ENCODE peak calls at places on chromosomes 11 and 22, in nine cellular contexts. B is cardiac muscle cell; Y is foreskin melanocyte; A is coronary artery; S is SK-N-SH; J is central memory CD8-positive, alpha-beta T cell; Q is HAP-1; F is foreskin keratinocyte; I is SW480. M is an unnamed sample.

GRCh38 chr11:22795914-22796313 is 33.7 kb downstream of the SVIP start:
- DNase-seq in B (no peak), Y (no peak), A (no peak), S (no peak), J (no peak), Q (no peak), F (no peak), I (no peak), M (no peak)

GRCh38 chr11:45405916-45406670 is 120.0 kb upstream of the SYT13 start:
- DNase-seq in B (peak), Y (no peak), A (no peak), S (no peak), J (no peak), Q (no peak), F (no peak), I (no peak), M (no peak)

GRCh38 chr11:132278801-132279574 is 908.6 kb downstream of the NTM start:
- DNase-seq in B (peak), Y (peak), A (no peak), S (no peak), J (no peak), Q (no peak), F (peak), I (peak), M (no peak)

GRCh38 chr11:9138612-9139579 is 47.5 kb upstream of the SCUBE2 start:
- DNase-seq in B (peak), Y (peak), A (no peak), S (no peak), J (no peak), Q (no peak), F (peak), I (peak), M (no peak)

GRCh38 chr11:26187639-26188038 is 144.3 kb upstream of the ANO3 start:
- DNase-seq in B (peak), Y (no peak), A (no peak), S (no peak), J (no peak), Q (no peak), F (peak), I (no peak), M (no peak)

GRCh38 chr11:68928481-68928880 is 24.8 kb downstream of the IGHMBP2 start:
- DNase-seq in B (peak), Y (no peak), A (no peak), S (no peak), J (no peak), Q (no peak), F (no peak), I (no peak), M (no peak)

GRCh38 chr11:125995313-125995712 is 49.5 kb downstream of the VSIG10L2 start:
- DNase-seq in B (no peak), Y (no peak), A (no peak), S (no peak), J (no peak), Q (no peak), F (no peak), I (no peak), M (no peak)

GRCh38 chr22:45784357-45785277 is 113.0 kb downstream of the ATXN10 start:
- DNase-seq in B (no peak), Y (no peak), A (no peak), S (peak), J (no peak), Q (no peak), F (no peak), I (no peak), M (no peak)

GRCh38 chr22:30609260-30610185 is 2.5 kb downstream of the TCN2 start:
- DNase-seq in B (peak), Y (no peak), A (no peak), S (no peak), J (no peak), Q (no peak), F (peak), I (peak), M (no peak)

GRCh38 chr11:128610765-128611617 is 23.6 kb upstream of the ETS1 start:
- DNase-seq in B (no peak), Y (no peak), A (no peak), S (no peak), J (peak), Q (no peak), F (no peak), I (no peak), M (no peak)

GRCh38 chr11:121406291-121406690 is 45.8 kb upstream of the SORL1 start:
- DNase-seq in B (no peak), Y (no peak), A (no peak), S (no peak), J (no peak), Q (no peak), F (no peak), I (no peak), M (no peak)

GRCh38 chr11:69008774-69009440 is 4.1 kb downstream of the MRGPRF start:
- DNase-seq in B (peak), Y (peak), A (peak), S (peak), J (no peak), Q (no peak), F (peak), I (peak), M (peak)

GRCh38 chr11:65415499-65416340 is 6.9 kb upstream of the NEAT1 start:
- DNase-seq in B (no peak), Y (no peak), A (peak), S (peak), J (no peak), Q (no peak), F (peak), I (no peak), M (no peak)

GRCh38 chr22:24440718-24441405 is 13.5 kb downstream of the ADORA2A start:
- DNase-seq in B (no peak), Y (no peak), A (peak), S (peak), J (no peak), Q (no peak), F (no peak), I (no peak), M (no peak)

GRCh38 chr22:44211256-44211945 is 30.7 kb downstream of the PARVG start:
- DNase-seq in B (no peak), Y (no peak), A (peak), S (no peak), J (no peak), Q (no peak), F (no peak), I (no peak), M (no peak)

GRCh38 chr11:94588366-94588952 is 21.3 kb downstream of the PIWIL4 start:
- DNase-seq in B (no peak), Y (no peak), A (no peak), S (no peak), J (no peak), Q (no peak), F (no peak), I (no peak), M (no peak)

GRCh38 chr11:72136677-72137255 is 1.2 kb downstream of the FOLR3 start:
- DNase-seq in B (no peak), Y (no peak), A (no peak), S (no peak), J (no peak), Q (no peak), F (no peak), I (no peak), M (no peak)

GRCh38 chr22:30062934-30063333 is 17.3 kb upstream of the HORMAD2 start:
- DNase-seq in B (no peak), Y (no peak), A (no peak), S (no peak), J (no peak), Q (no peak), F (no peak), I (no peak), M (no peak)

M was measured in BE2C.